ENCODE peak calls at places on chromosomes 12 and 14, in seven cellular contexts. H is NCI-H1092, A is iPS-NIHi11, Q is putamen, W is endothelial cell, I is neuronal stem cell, E is GM20000. P is an unnamed sample.

GRCh38 chr12:94062796-94063635 is 85.4 kb upstream of the PLXNC1 start:
- DNase-seq in Q (no peak), H (no peak), W (no peak), I (no peak), E (no peak), A (no peak), P (no peak)

GRCh38 chr14:106844608-106845285 is 1318.4 kb downstream of the TMEM121 start:
- DNase-seq in A (no peak), E (peak), Q (no peak), W (no peak), I (no peak), H (no peak), P (peak)

GRCh38 chr12:100733817-100734593 is 60.6 kb upstream of the ANO4 start:
- DNase-seq in A (peak), I (no peak), W (peak), E (no peak), Q (peak), H (no peak), P (no peak)

GRCh38 chr12:108619369-108620160 is 14.1 kb downstream of the SELPLG start:
- DNase-seq in Q (no peak), I (no peak), E (no peak), A (no peak), W (no peak), H (no peak), P (no peak)

GRCh38 chr12:70637686-70638085 is 457 bp upstream of the PTPRB start:
- DNase-seq in A (no peak), I (no peak), W (no peak), E (no peak), Q (no peak), H (no peak), P (no peak)

GRCh38 chr14:66496188-66496807 is 10.1 kb downstream of the CCDC196 start:
- DNase-seq in W (no peak), I (no peak), Q (no peak), E (no peak), A (no peak), H (no peak), P (no peak)

GRCh38 chr12:122527478-122527944 is 462 bp downstream of the KNTC1 start:
- DNase-seq in A (peak), Q (peak), I (no peak), W (no peak), H (no peak), E (peak), P (no peak)

GRCh38 chr12:122726056-122726558 is 4.5 kb downstream of the HCAR1 start:
- DNase-seq in A (peak), I (no peak), E (no peak), H (no peak), W (no peak), Q (peak), P (no peak)

GRCh38 chr12:95465275-95465674 is 8.7 kb upstream of the METAP2 start:
- DNase-seq in H (no peak), Q (no peak), W (no peak), I (no peak), A (no peak), E (no peak), P (no peak)

GRCh38 chr12:124761876-124762275 is 101.8 kb downstream of the SCARB1 start:
- DNase-seq in Q (no peak), H (no peak), W (no peak), I (no peak), A (no peak), E (no peak), P (no peak)

GRCh38 chr14:78863143-78863542 is 693.0 kb downstream of the NRXN3 start:
- DNase-seq in Q (no peak), H (no peak), A (peak), I (peak), W (peak), E (peak), P (peak)

GRCh38 chr12:122749569-122750332 is 2.9 kb upstream of the DENR start:
- DNase-seq in H (no peak), A (peak), E (no peak), I (no peak), Q (no peak), W (no peak), P (no peak)

GRCh38 chr12:115072712-115073111 is 388.7 kb upstream of the TBX3 start:
- DNase-seq in W (no peak), A (no peak), E (no peak), H (no peak), Q (no peak), I (no peak), P (no peak)

GRCh38 chr12:113471619-113472171 is at the start of gene LHX5:
- DNase-seq in W (no peak), E (peak), I (peak), H (no peak), Q (no peak), A (no peak), P (peak)

GRCh38 chr14:100246809-100247428 is 8.0 kb downstream of the YY1 start:
- DNase-seq in Q (peak), H (peak), I (peak), E (no peak), A (peak), W (peak), P (no peak)

GRCh38 chr12:2832550-2833127 is 2.2 kb downstream of the NRIP2 start:
- DNase-seq in E (no peak), A (no peak), W (no peak), H (no peak), Q (no peak), I (no peak), P (no peak)

GRCh38 chr12:68264864-68265256 is 11.5 kb upstream of the IL22 start:
- DNase-seq in A (no peak), I (no peak), W (no peak), H (no peak), Q (no peak), E (no peak), P (no peak)

GRCh38 chr12:132285991-132286681 is 43.3 kb downstream of the GALNT9 start:
- DNase-seq in Q (no peak), W (peak), A (no peak), I (no peak), H (no peak), E (no peak), P (no peak)

GRCh38 chr12:14954269-14954668 is 7.1 kb downstream of the ARHGDIB start:
- DNase-seq in I (no peak), A (no peak), E (no peak), Q (no peak), H (no peak), W (no peak), P (no peak)

GRCh38 chr12:107475900-107476299 is 209.7 kb upstream of the PWP1 start:
- DNase-seq in H (no peak), E (no peak), Q (no peak), A (no peak), W (no peak), I (no peak), P (no peak)

GRCh38 chr12:85725991-85726390 is 110.2 kb downstream of the RASSF9 start:
- DNase-seq in Q (no peak), I (no peak), A (no peak), H (peak), W (no peak), E (no peak), P (no peak)

GRCh38 chr12:41479431-41479830 is 291.3 kb downstream of the PDZRN4 start:
- DNase-seq in H (no peak), E (no peak), I (no peak), W (no peak), Q (no peak), A (no peak), P (no peak)

GRCh38 chr12:6542209-6543009 is 8.1 kb downstream of the GAPDH start:
- DNase-seq in A (no peak), H (no peak), I (no peak), E (no peak), W (no peak), Q (no peak), P (no peak)

GRCh38 chr14:99611639-99612038 is 7.6 kb upstream of the CCDC85C start:
- DNase-seq in E (no peak), W (no peak), H (no peak), I (no peak), Q (no peak), A (no peak), P (no peak)

GRCh38 chr12:40864891-40865290 is 172.7 kb downstream of the CNTN1 start:
- DNase-seq in W (no peak), H (no peak), Q (no peak), I (no peak), A (no peak), E (no peak), P (no peak)

GRCh38 chr12:129773170-129773493 is 130.7 kb downstream of the TMEM132D start:
- DNase-seq in H (no peak), W (no peak), A (no peak), Q (peak), E (no peak), I (no peak), P (no peak)

GRCh38 chr12:93777249-93777648 is 100.1 kb downstream of the CRADD start:
- DNase-seq in I (no peak), Q (peak), A (no peak), H (no peak), E (no peak), W (no peak), P (no peak)

GRCh38 chr14:92659765-92660561 is 88.5 kb downstream of the LGMN start:
- DNase-seq in E (no peak), W (no peak), Q (peak), H (no peak), A (no peak), I (no peak), P (no peak)

GRCh38 chr12:78530065-78530765 is 334.4 kb upstream of the SYT1 start:
- DNase-seq in H (no peak), W (no peak), A (peak), E (no peak), Q (no peak), I (peak), P (no peak)

GRCh38 chr14:67251573-67252226 is 10.5 kb downstream of the PALS1 start:
- DNase-seq in Q (no peak), I (no peak), E (no peak), A (no peak), W (no peak), H (no peak), P (no peak)

GRCh38 chr12:130354407-130354806 is 16.7 kb downstream of the PIWIL1 start:
- DNase-seq in E (no peak), Q (no peak), H (no peak), I (no peak), A (no peak), W (no peak), P (no peak)

GRCh38 chr14:68164723-68165122 is 345.1 kb downstream of the RAD51B start:
- DNase-seq in W (no peak), H (no peak), I (no peak), E (no peak), A (no peak), Q (no peak), P (no peak)

GRCh38 chr12:6938353-6939186 is 5.0 kb upstream of the RNU7-1 start:
- DNase-seq in Q (no peak), A (no peak), W (no peak), E (no peak), I (no peak), H (no peak), P (no peak)

GRCh38 chr14:56676042-56676441 is 96.4 kb downstream of the TMEM260 start:
- DNase-seq in I (no peak), E (no peak), W (no peak), H (no peak), A (no peak), Q (no peak), P (no peak)

GRCh38 chr12:26770239-26771070 is 62.5 kb downstream of the ITPR2 start:
- DNase-seq in A (no peak), I (no peak), E (no peak), Q (no peak), W (no peak), H (no peak), P (no peak)

GRCh38 chr12:52239767-52240166 is 6.7 kb downstream of the KRT7 start:
- DNase-seq in E (no peak), I (no peak), H (no peak), W (no peak), Q (no peak), A (peak), P (no peak)

GRCh38 chr14:102317564-102318248 is 1.8 kb upstream of the ZNF839 start:
- DNase-seq in Q (peak), A (no peak), I (no peak), W (no peak), E (peak), H (peak), P (peak)

P was measured in GM13976.